ENCODE peak calls at places on chromosomes 11 and 22, in six cellular contexts. J is tibial nerve, S is IMR-90, V is AG09309, C is cardiac fibroblast, U is MM.1S. N is an unnamed sample.

GRCh38 chr11:64854534-64855502 is 10.4 kb upstream of the CDC42BPG start:
- DNase-seq in J (peak), C (peak), V (no peak), S (peak), U (no peak), N (peak)

GRCh38 chr11:22471405-22471804 is 133.2 kb downstream of the SLC17A6 start:
- DNase-seq in U (no peak), J (no peak), V (no peak), S (no peak), C (no peak), N (no peak)

GRCh38 chr11:69828276-69828970 is 9.2 kb upstream of the FGF3 start:
- DNase-seq in J (no peak), U (no peak), S (no peak), V (no peak), C (no peak), N (no peak)

GRCh38 chr22:31556627-31557203 is 60.4 kb downstream of the SFI1 start:
- DNase-seq in J (peak), V (no peak), C (peak), S (peak), U (peak), N (peak)

GRCh38 chr22:17781319-17782031 is 7.2 kb upstream of the BID start:
- DNase-seq in J (no peak), C (peak), U (peak), S (peak), V (peak), N (peak)

GRCh38 chr22:45031629-45032403 is 22.0 kb upstream of the PHF21B start:
- DNase-seq in J (no peak), C (no peak), V (no peak), U (no peak), S (no peak), N (no peak)

GRCh38 chr22:17980638-17981051 is 43.7 kb downstream of the MICAL3 start:
- DNase-seq in U (no peak), J (peak), C (peak), S (peak), V (no peak), N (peak)

GRCh38 chr11:85857098-85857497 is 1.9 kb downstream of the CCDC83 start:
- DNase-seq in C (no peak), S (no peak), J (no peak), V (no peak), U (no peak), N (no peak)

GRCh38 chr11:69101100-69101791 is 52.5 kb downstream of the TPCN2 start:
- DNase-seq in U (peak), C (peak), J (peak), S (peak), V (no peak), N (peak)

GRCh38 chr22:26585104-26585790 is 4.7 kb downstream of the TPST2 start:
- DNase-seq in U (no peak), V (peak), C (peak), J (no peak), S (peak), N (peak)

GRCh38 chr11:103091024-103091423 is 936 bp downstream of the DCUN1D5 start:
- DNase-seq in S (peak), V (no peak), J (no peak), U (no peak), C (peak), N (peak)

GRCh38 chr22:20130319-20130718 is 1.3 kb upstream of the ZDHHC8 start:
- DNase-seq in J (no peak), C (no peak), V (no peak), S (no peak), U (peak), N (no peak)

GRCh38 chr11:35111171-35112055 is 27.6 kb upstream of the CD44 start:
- DNase-seq in C (peak), S (peak), J (no peak), V (peak), U (no peak), N (peak)

GRCh38 chr11:86698634-86699033 is 26.2 kb upstream of the ME3 start:
- DNase-seq in V (no peak), S (no peak), C (peak), U (no peak), J (no peak), N (no peak)

GRCh38 chr11:126129681-126130671 is 67.3 kb upstream of the CDON start:
- DNase-seq in C (no peak), V (no peak), S (peak), J (no peak), U (no peak), N (peak)

GRCh38 chr11:65433657-65434056 is 11.1 kb downstream of the NEAT1 start:
- DNase-seq in U (no peak), V (no peak), J (no peak), S (peak), C (peak), N (peak)

GRCh38 chr11:46554205-46555162 is 39.3 kb downstream of the AMBRA1 start:
- DNase-seq in C (peak), S (peak), V (peak), J (peak), U (no peak), N (peak)

GRCh38 chr22:37242395-37242918 is 1.6 kb downstream of the RAC2 start:
- DNase-seq in V (no peak), S (peak), C (peak), J (no peak), U (peak), N (peak)

GRCh38 chr11:76086713-76087635 is 119.3 kb downstream of the WNT11 start:
- DNase-seq in J (no peak), U (no peak), C (peak), V (peak), S (peak), N (peak)

GRCh38 chr11:69463181-69463891 is 18.1 kb upstream of the LINC01488 start:
- DNase-seq in U (no peak), J (peak), C (peak), V (no peak), S (peak), N (peak)

GRCh38 chr22:24592846-24593809 is at the start of gene LRRC75B:
- DNase-seq in S (peak), V (peak), J (peak), C (peak), U (peak), N (peak)

GRCh38 chr11:43706631-43707030 is 26.1 kb downstream of the HSD17B12 start:
- DNase-seq in J (no peak), U (no peak), V (no peak), S (no peak), C (no peak), N (no peak)

GRCh38 chr22:23113847-23114720 is 27.7 kb downstream of the RSPH14 start:
- DNase-seq in V (no peak), C (no peak), J (no peak), U (no peak), S (no peak), N (no peak)

GRCh38 chr11:35623708-35624168 is 5.5 kb downstream of the FJX1 start:
- DNase-seq in S (peak), V (peak), U (no peak), C (peak), J (no peak), N (no peak)

GRCh38 chr11:13859986-13860385 is 102.5 kb upstream of the SPON1 start:
- DNase-seq in U (no peak), V (no peak), S (no peak), C (no peak), J (no peak), N (no peak)

GRCh38 chr11:94844031-94844430 is 75.9 kb downstream of the AMOTL1 start:
- DNase-seq in C (no peak), S (no peak), V (no peak), U (no peak), J (no peak), N (no peak)

GRCh38 chr11:107849791-107850190 is 8.8 kb downstream of the SLC35F2 start:
- DNase-seq in C (no peak), J (no peak), U (no peak), V (no peak), S (no peak), N (no peak)

GRCh38 chr11:41498726-41499125 is 39.3 kb upstream of the LRRC4C start:
- DNase-seq in U (no peak), V (no peak), C (peak), S (no peak), J (no peak), N (no peak)
- H3K4me3 ChIP-seq in U (no peak), V (no peak), C (no peak), S (no peak), J (no peak), N (no peak)

DNA sequence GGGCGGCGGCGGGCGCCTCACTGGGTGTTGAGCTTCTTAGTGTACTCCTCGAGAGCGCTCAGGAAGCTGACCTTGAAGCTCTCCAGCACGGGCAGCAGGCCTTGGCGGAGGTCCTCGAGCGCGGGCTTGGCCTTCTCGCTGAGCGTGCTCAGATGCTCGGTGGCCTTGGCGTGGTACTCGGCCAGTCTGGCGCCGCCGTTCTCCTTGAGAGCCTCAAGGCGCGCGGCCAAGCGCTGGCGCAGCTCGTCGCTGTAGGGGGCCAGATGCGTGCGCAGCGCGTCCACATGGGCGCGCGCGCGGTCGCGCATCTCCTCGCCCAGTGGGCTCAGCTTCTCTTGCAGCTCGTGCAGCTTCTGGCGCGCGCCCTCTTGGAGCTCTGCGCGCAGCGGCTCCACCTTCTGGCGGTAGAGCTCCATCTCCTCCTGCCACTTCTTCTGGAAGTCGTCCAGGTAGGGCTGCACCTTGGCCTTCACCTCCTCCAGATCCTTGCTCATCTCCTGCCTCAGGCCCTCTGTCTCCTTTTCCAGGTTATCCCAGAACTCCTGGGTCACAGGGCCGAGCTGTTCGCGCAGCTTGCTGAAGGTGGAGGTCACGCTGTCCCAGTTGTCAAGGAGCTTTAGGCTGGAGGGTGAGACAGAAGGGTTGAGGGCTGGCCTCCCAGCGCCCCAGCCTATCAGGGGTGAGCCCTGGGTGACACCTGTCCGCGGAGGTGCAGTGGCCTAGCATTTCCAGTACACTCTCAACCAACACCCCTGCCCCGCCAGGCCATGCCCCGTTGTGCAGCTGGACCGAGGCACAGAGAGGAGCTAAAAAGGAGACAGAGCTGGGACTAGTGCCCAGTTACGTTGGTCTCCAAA is 1.4 kb downstream of the APOA1 start:
- DNase-seq in C (peak), V (peak), J (peak), S (peak), U (peak), N (peak)
- TF ChIP-seq CTCF in C (peak), V (peak), J (peak), S (peak), U (peak), N (peak)

DNA sequence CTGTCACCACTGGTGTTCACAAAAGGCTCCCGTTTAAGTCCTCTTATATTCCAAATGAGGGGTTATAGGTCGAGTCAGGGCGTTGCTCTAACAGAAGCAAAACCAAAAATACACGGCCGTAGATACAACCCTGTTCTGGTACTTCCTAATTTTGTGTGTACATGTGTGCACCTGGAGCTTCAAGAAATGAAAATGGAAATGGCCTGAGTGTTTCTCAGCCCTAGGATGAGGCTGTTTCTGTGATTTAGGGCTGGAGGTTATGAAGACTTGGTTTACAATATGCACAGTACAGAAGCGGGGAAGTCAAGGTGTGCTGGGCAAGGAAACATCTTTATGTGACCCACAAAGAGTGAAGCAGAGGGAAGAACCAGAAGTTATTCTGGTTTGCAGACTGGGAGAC is 110.4 kb upstream of the OR4B1 start:
- DNase-seq in J (no peak), S (no peak), V (no peak), U (peak), C (no peak), N (no peak)
- H3K4me3 ChIP-seq in J (no peak), S (no peak), V (no peak), U (peak), C (no peak), N (no peak)

GRCh38 chr11:18248561-18248960 is at the start of gene SAA2:
- DNase-seq in C (peak), V (no peak), S (no peak), J (no peak), U (no peak), N (no peak)
- TF ChIP-seq CTCF in C (no peak), V (no peak), S (no peak), J (no peak), U (no peak), N (no peak)

GRCh38 chr11:129372609-129373488 is 2.8 kb upstream of the BARX2 start:
- DNase-seq in U (no peak), S (no peak), C (no peak), J (no peak), V (no peak), N (no peak)

GRCh38 chr11:129374993-129375721 is 491 bp upstream of the BARX2 start:
- DNase-seq in C (peak), S (no peak), V (no peak), U (peak), J (no peak), N (peak)

GRCh38 chr11:129375731-129376657 is at the start of gene BARX2:
- DNase-seq in S (peak), C (peak), V (peak), U (peak), J (no peak), N (peak)

GRCh38 chr11:129374081-129374992 is 1.3 kb upstream of the BARX2 start:
- DNase-seq in U (peak), V (no peak), J (no peak), C (no peak), S (no peak), N (no peak)

DNA sequence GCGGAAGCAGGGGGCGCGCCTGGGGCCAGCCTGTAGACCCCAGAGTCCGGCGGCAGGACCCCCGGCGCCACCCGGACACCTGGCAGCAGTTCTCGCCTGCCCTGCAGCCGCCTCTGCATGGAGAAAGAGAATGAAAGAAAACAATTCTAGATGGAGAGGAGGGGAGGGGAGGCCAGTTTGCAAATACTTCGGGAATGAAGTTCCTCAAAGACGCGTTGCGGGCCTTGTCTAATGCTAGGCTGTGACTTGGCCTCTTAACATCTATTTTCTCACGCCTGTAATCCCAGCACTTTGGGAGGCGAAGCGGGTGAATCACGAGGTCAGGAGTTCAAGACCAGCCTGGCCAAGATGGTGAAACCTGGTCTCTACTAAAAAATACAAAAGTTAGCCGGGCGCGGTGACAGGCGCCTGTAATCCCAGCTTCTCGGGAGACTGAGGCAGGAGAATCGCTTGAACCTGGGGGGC is 2.1 kb upstream of the BARX2 start:
- DNase-seq in U (peak), J (no peak), S (no peak), C (peak), V (no peak), N (peak)
- H3K4me3 ChIP-seq in U (peak), J (peak), S (peak), C (peak), V (no peak), N (no peak)

GRCh38 chr11:6607190-6607635 is 3.6 kb downstream of the ILK start:
- DNase-seq in U (no peak), V (no peak), J (no peak), S (no peak), C (no peak), N (no peak)

GRCh38 chr11:6606471-6607189 is 3.1 kb downstream of the ILK start:
- DNase-seq in S (peak), J (peak), U (peak), C (peak), V (peak), N (peak)

GRCh38 chr11:6602096-6602940 is 1.1 kb downstream of the RRP8 start:
- DNase-seq in J (peak), C (no peak), S (no peak), U (no peak), V (no peak), N (no peak)

GRCh38 chr11:6603287-6604080 is at the start of the genes ILK and RRP8:
- DNase-seq in C (peak), U (peak), S (peak), J (peak), V (peak), N (peak)

DNA sequence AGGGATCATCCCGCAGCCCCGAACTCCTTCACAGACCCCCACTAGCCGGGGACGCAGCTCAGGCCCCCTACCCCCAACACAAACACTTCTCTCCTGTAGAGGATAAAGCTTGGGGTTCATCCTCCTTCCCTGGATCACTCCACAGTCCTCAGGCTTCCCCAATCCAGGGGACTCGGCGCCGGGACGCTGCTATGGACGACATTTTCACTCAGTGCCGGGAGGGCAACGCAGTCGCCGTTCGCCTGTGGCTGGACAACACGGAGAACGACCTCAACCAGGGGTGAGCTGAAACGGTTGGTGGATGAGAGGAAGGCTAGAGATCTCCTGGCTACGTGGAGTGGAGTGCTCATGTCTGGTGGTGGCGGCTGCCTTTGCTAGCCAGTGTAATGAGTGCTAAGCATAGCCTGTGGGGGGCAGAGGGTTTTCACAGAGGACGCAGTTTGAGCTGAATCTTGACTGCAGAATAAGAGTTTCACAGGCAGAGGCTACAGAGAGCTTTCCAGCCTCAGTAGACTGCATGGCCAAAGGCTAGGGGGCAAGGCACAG is 580 bp downstream of the ILK start:
- DNase-seq in S (peak), U (peak), V (peak), J (peak), C (peak), N (peak)
- TF ChIP-seq CTCF in S (peak), U (peak), V (peak), J (no peak), C (peak), N (peak)